ENCODE peak calls at places on chromosomes 1 and 21, in six cellular contexts. L, A, Y, D, T and E are unnamed samples.

GRCh38 chr1:8563944-8564537 is 246.1 kb downstream of the SLC45A1 start:
- DNase-seq in D (no peak), Y (no peak), L (peak; percentile 88), A (no peak), T (no peak), E (no peak)

GRCh38 chr1:213326666-213327317 is 275.8 kb downstream of the RPS6KC1 start:
- DNase-seq in Y (no peak), T (peak; percentile 75), D (no peak), A (no peak), L (no peak), E (no peak)

GRCh38 chr1:55071477-55071876 is 32.1 kb downstream of the PCSK9 start:
- DNase-seq in D (no peak), Y (no peak), L (peak; percentile 89), A (peak; percentile 76), T (peak; percentile 74), E (peak; percentile 69)

GRCh38 chr1:6329851-6330250 is 63.7 kb downstream of the ACOT7 start:
- DNase-seq in T (peak; percentile 76), D (no peak), A (no peak), L (no peak), Y (no peak), E (no peak)

GRCh38 chr1:85427844-85428243 is 37.1 kb downstream of the DDAH1 start:
- DNase-seq in A (no peak), Y (no peak), D (no peak), T (no peak), L (no peak), E (no peak)

GRCh38 chr1:88061106-88061829 is 622.8 kb upstream of the PKN2 start:
- DNase-seq in D (no peak), Y (no peak), A (peak; percentile 70), L (peak; percentile 86), T (peak; percentile 71), E (peak; percentile 51)

GRCh38 chr21:42353623-42354022 is 2.8 kb upstream of the TFF2 start:
- DNase-seq in L (no peak), A (no peak), T (no peak), D (no peak), Y (no peak), E (no peak)

GRCh38 chr1:38455829-38456563 is 403.6 kb downstream of the RRAGC start:
- DNase-seq in T (no peak), A (no peak), D (no peak), Y (no peak), L (no peak), E (no peak)

GRCh38 chr1:53850082-53850673 is 12.1 kb upstream of the NDC1 start:
- DNase-seq in T (no peak), D (no peak), L (no peak), Y (no peak), A (no peak), E (no peak)

GRCh38 chr1:35210306-35211112 is 17.6 kb upstream of the SFPQ start:
- DNase-seq in T (no peak), Y (no peak), A (no peak), L (peak; percentile 62), D (no peak), E (peak; percentile 67)

GRCh38 chr1:168888418-168888817 is 159.4 kb upstream of the DPT start:
- DNase-seq in A (no peak), Y (no peak), T (no peak), L (no peak), D (no peak), E (no peak)

GRCh38 chr1:229104654-229105053 is 166.3 kb upstream of the RAB4A start:
- DNase-seq in A (no peak), L (no peak), D (no peak), Y (no peak), T (no peak), E (no peak)

GRCh38 chr1:86773331-86774288 is 69.2 kb downstream of the SH3GLB1 start:
- DNase-seq in A (no peak), D (no peak), L (no peak), T (peak; percentile 45), Y (no peak), E (no peak)

GRCh38 chr1:201883786-201884185 is 4.9 kb upstream of the SHISA4 start:
- DNase-seq in T (peak; percentile 73), D (no peak), Y (no peak), L (no peak), A (no peak), E (peak; percentile 18)

GRCh38 chr1:21594935-21595897 is 73.9 kb downstream of the RAP1GAP start:
- DNase-seq in L (peak; percentile 72), A (peak; percentile 71), T (peak; percentile 70), D (no peak), Y (peak; percentile 82), E (peak; percentile 96)

GRCh38 chr1:34929853-34930701 is 627 bp upstream of the DLGAP3 start:
- DNase-seq in D (no peak), L (peak; percentile 72), Y (no peak), T (no peak), A (no peak), E (peak; percentile 85)

GRCh38 chr1:36542962-36543515 is 60.3 kb upstream of the CSF3R start:
- DNase-seq in T (no peak), Y (no peak), A (peak; percentile 50), D (no peak), L (peak; percentile 64), E (peak; percentile 68)